ENCODE peak calls at places on chromosomes 7 and 10, in five cellular contexts. S is WERI-Rb-1; J is activated CD4-positive, alpha-beta T cell treated with anti-CD3 and anti-CD28 coated beads, Interleukin-2, amount 10 ng/mL, durations not matched to agents 7 days and 5 days; R is Caki2; Y is progenitor cell of endocrine pancreas. D is an unnamed sample.

GRCh38 chr10:35056133-35056532 is 34.0 kb downstream of the CUL2 start:
- DNase-seq in S (no peak), R (no peak), J (no peak), Y (no peak), D (no peak)

GRCh38 chr7:44678468-44679179 is 70.0 kb upstream of the ZMIZ2 start:
- DNase-seq in Y (no peak), J (no peak), R (peak), S (peak), D (no peak)

GRCh38 chr7:111075498-111075897 is 15.4 kb upstream of the LRRN3 start:
- DNase-seq in S (no peak), Y (no peak), J (no peak), R (no peak), D (no peak)

GRCh38 chr10:4447977-4448376 is 378.0 kb upstream of the AKR1E2 start:
- DNase-seq in J (no peak), R (no peak), S (no peak), Y (no peak), D (no peak)

GRCh38 chr10:71531485-71532446 is 135.0 kb downstream of the CDH23 start:
- DNase-seq in R (no peak), J (peak), Y (no peak), S (peak), D (no peak)

GRCh38 chr7:24981544-24981951 is 1.6 kb upstream of the OSBPL3 start:
- DNase-seq in S (peak), R (peak), J (peak), Y (no peak), D (peak)

GRCh38 chr7:148489678-148490077 is 100.9 kb upstream of the C7orf33 start:
- DNase-seq in R (no peak), Y (no peak), J (no peak), S (no peak), D (no peak)

GRCh38 chr7:150781016-150781415 is 19.1 kb downstream of the TMEM176B start:
- DNase-seq in J (no peak), R (no peak), Y (no peak), S (no peak), D (no peak)

GRCh38 chr7:129865093-129865931 is 87.4 kb downstream of the UBE2H start:
- DNase-seq in Y (no peak), R (peak), S (no peak), J (no peak), D (no peak)

GRCh38 chr10:99593312-99593711 is 26.9 kb downstream of the SLC25A28 start:
- DNase-seq in S (no peak), Y (no peak), J (no peak), R (peak), D (no peak)

GRCh38 chr10:23088609-23089008 is 6.8 kb upstream of the MSRB2 start:
- DNase-seq in S (no peak), Y (no peak), J (no peak), R (no peak), D (no peak)

GRCh38 chr10:94533027-94533426 is 12.6 kb upstream of the HELLS start:
- DNase-seq in S (no peak), Y (no peak), R (no peak), J (no peak), D (no peak)

GRCh38 chr10:76881477-76882220 is 756.0 kb downstream of the KCNMA1 start:
- DNase-seq in S (no peak), J (no peak), Y (no peak), R (no peak), D (no peak)